ENCODE peak calls at places on chromosomes 6 and 20, in five cellular contexts. R is fibroblast of mammary gland, I is heart right ventricle, P is transverse colon, Z is BE2C. L is an unnamed sample.

GRCh38 chr6:43076093-43076927 is at the start of gene PTK7:
- DNase-seq in I (no peak), Z (peak), P (no peak), R (peak), L (peak)

GRCh38 chr6:52590634-52590985 is 13.8 kb upstream of the TRAM2 start:
- DNase-seq in I (no peak), P (no peak), R (peak), Z (no peak), L (no peak)

GRCh38 chr20:2759143-2759542 is 41.3 kb downstream of the CPXM1 start:
- DNase-seq in I (no peak), R (no peak), Z (no peak), P (no peak), L (no peak)

GRCh38 chr6:14089224-14089623 is 28.3 kb upstream of the CD83 start:
- DNase-seq in R (no peak), Z (no peak), P (no peak), I (no peak), L (no peak)

GRCh38 chr6:167287513-167288048 is 3.5 kb upstream of the UNC93A start:
- DNase-seq in P (no peak), Z (no peak), I (no peak), R (no peak), L (no peak)

GRCh38 chr6:138815797-138816528 is 20.1 kb downstream of the ECT2L start:
- DNase-seq in I (no peak), R (peak), Z (no peak), P (no peak), L (peak)

GRCh38 chr6:10610289-10610688 is 84.1 kb downstream of the C6orf52 start:
- DNase-seq in P (peak), Z (no peak), R (peak), I (peak), L (no peak)

GRCh38 chr20:51500936-51501335 is 41.6 kb downstream of the NFATC2 start:
- DNase-seq in P (no peak), I (no peak), Z (no peak), R (no peak), L (no peak)

GRCh38 chr6:79713701-79714322 is 82.7 kb downstream of the SH3BGRL2 start:
- DNase-seq in P (peak), I (no peak), Z (peak), R (peak), L (peak)

GRCh38 chr20:46551508-46552280 is 1.2 kb upstream of the OCSTAMP start:
- DNase-seq in P (no peak), I (no peak), Z (no peak), R (no peak), L (no peak)

GRCh38 chr6:11766589-11767450 is 11.8 kb downstream of the ADTRP start:
- DNase-seq in R (peak), I (no peak), P (no peak), Z (no peak), L (peak)

GRCh38 chr6:90429713-90430112 is 133.1 kb upstream of the BACH2 start:
- DNase-seq in P (no peak), R (peak), I (no peak), Z (no peak), L (no peak)

GRCh38 chr6:35776364-35777215 is at the start of gene CLPSL2:
- DNase-seq in R (no peak), I (no peak), P (no peak), Z (peak), L (peak)

GRCh38 chr6:34056301-34056700 is 89.6 kb downstream of the GRM4 start:
- DNase-seq in Z (peak), I (peak), P (peak), R (peak), L (no peak)

GRCh38 chr6:133701633-133702331 is 187.1 kb upstream of the TCF21 start:
- DNase-seq in R (peak), P (no peak), I (peak), Z (peak), L (peak)

GRCh38 chr6:6366778-6367177 is 46.3 kb upstream of the F13A1 start:
- DNase-seq in P (no peak), R (no peak), Z (no peak), I (no peak), L (no peak)

GRCh38 chr6:56764081-56764566 is 121.4 kb upstream of the DST start:
- DNase-seq in P (no peak), I (no peak), R (peak), Z (peak), L (peak)

GRCh38 chr20:4225778-4226177 is 210.4 kb upstream of the RNF24 start:
- DNase-seq in R (peak), I (no peak), Z (no peak), P (no peak), L (peak)

GRCh38 chr6:38671885-38672467 is 31.0 kb downstream of the GLO1 start:
- DNase-seq in P (peak), R (peak), I (no peak), Z (peak), L (peak)

GRCh38 chr6:83685481-83685880 is 23.4 kb downstream of the SNAP91 start:
- DNase-seq in I (no peak), Z (no peak), P (no peak), R (no peak), L (no peak)

GRCh38 chr6:147150303-147150702 is 53.9 kb upstream of the STXBP5 start:
- DNase-seq in P (no peak), R (no peak), I (no peak), Z (no peak), L (peak)

GRCh38 chr6:69835414-69836179 is 30.8 kb upstream of the COL19A1 start:
- DNase-seq in I (no peak), R (peak), P (no peak), Z (peak), L (peak)

GRCh38 chr6:110476046-110476849 is at the start of gene SLC22A16:
- DNase-seq in R (no peak), Z (no peak), P (no peak), I (peak), L (no peak)

GRCh38 chr6:170135461-170135820 is 155.4 kb downstream of the DLL1 start:
- DNase-seq in Z (no peak), I (no peak), P (no peak), R (no peak), L (no peak)

GRCh38 chr6:25042599-25042936 is 106.8 kb upstream of the RIPOR2 start:
- DNase-seq in Z (no peak), I (no peak), P (no peak), R (no peak), L (no peak)
- TF ChIP-seq CTCF in Z (no peak), I (no peak), P (no peak), R (no peak), L (no peak)

GRCh38 chr6:158977373-158977772 is 22.6 kb downstream of the RSPH3 start:
- DNase-seq in I (no peak), R (no peak), P (no peak), Z (no peak), L (no peak)
- TF ChIP-seq CTCF in I (no peak), R (no peak), P (no peak), Z (no peak), L (no peak)

GRCh38 chr6:29753309-29753644 is 30.0 kb downstream of the HLA-F start:
- DNase-seq in Z (no peak), R (no peak), I (no peak), P (no peak), L (no peak)
- TF ChIP-seq CTCF in Z (no peak), R (no peak), I (no peak), P (no peak), L (no peak)

DNA sequence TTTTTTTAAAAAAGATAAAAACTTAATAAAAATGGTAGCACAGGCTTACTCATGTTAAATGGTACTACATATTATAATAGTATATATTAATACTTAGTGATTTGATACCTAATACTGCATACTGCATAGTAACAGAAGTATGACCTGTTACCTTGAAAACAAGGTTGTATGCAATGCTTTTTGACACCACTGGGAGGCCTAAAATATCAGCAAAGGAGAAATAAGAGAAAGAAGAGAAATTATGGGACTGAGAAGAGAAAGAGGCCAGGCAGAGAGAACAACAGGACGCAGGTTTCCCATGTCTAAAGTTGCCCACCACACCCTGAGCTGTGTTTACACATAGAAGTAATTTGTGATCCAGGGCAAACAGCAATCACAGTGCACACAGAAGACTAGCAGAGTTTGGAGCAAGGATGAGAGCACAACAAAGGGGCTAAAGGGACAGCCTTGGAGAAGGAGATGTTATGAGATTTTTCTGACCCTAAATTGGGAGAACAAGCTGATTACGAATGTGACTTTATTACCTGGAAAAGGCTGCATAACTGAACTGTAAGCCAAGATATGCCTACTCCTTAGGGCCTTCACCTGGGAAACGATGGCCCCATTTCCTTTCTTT is 73.2 kb downstream of the ROS1 start:
- DNase-seq in I (no peak), Z (no peak), P (no peak), R (peak), L (peak)
- TF ChIP-seq CTCF in I (peak), Z (peak), P (peak), R (peak), L (peak)

GRCh38 chr20:33716498-33716897 is 3.6 kb downstream of the PXMP4 start:
- DNase-seq in I (no peak), R (no peak), P (no peak), Z (no peak), L (no peak)
- TF ChIP-seq CTCF in I (no peak), R (no peak), P (no peak), Z (no peak), L (no peak)

GRCh38 chr6:158629376-158630221 is 14.9 kb downstream of the DYNLT1 start:
- DNase-seq in R (no peak), P (no peak), Z (no peak), I (no peak), L (no peak)
- TF ChIP-seq CTCF in R (peak), P (no peak), Z (peak), I (no peak), L (peak)

GRCh38 chr20:36792422-36792821 is 18.9 kb upstream of the DSN1 start:
- DNase-seq in I (no peak), R (peak), Z (peak), P (no peak), L (peak)
- TF ChIP-seq CTCF in I (peak), R (peak), Z (peak), P (peak), L (peak)

DNA sequence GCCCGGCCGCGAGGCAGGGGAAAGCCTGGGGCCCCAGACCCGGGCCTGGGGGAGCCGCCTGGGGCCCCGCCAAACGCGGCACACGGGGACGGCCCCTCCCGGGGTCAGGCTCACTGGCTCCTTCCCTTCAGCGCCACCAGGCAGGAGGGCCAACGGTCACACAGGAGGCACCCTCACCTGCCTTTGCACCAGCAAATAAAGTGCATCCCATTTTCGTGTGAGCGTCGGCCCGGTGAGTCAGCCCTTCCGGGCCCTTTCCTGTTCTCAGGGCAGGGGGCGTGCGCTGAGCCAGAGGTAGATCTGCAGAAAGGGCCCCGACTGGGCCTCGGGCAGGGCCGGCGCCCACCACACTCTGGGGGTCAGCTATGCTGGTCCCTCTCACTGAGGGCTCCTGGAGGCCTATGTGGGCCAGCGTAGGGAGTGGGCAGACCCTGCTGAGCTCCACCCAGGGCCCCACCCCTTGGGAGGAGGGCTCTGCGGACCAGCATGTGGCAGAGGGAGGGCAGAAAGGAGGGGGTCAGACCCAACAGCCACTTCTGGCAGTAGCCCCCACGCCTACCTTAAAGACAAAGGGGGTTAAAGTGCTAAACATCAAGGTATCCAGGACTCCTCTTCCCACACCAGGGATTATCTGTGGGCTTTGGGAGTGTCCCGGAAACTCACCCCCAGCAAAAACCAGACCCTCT is 931 bp upstream of the UCKL1 start:
- DNase-seq in P (peak), I (peak), R (peak), Z (peak), L (peak)
- TF ChIP-seq CTCF in P (no peak), I (no peak), R (no peak), Z (no peak), L (peak)

GRCh38 chr6:123380257-123380656 is 256.5 kb downstream of the TRDN start:
- DNase-seq in P (no peak), R (peak), Z (no peak), I (no peak), L (peak)
- TF ChIP-seq CTCF in P (no peak), R (peak), Z (no peak), I (peak), L (peak)

DNA sequence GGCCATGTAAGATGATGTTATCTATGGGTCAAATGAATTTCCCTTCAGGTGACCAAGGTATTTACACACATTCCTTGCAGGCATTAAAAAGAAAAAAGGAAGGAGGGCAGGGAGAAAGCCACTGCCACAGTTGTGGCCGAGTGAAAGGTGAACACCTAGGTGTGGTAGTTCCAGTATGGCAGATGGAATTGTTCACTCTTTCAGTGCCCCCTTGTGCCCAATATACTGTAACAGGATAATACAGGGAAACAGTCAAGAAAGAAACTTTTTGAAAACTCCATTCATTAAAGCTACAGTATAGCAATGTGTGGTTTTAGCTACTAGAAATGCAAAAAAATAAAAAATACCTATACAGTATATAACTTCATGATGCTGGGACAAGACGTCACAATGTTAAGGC is 52.1 kb downstream of the BMP2 start:
- DNase-seq in R (no peak), Z (no peak), I (no peak), P (peak), L (peak)
- TF ChIP-seq CTCF in R (no peak), Z (no peak), I (no peak), P (peak), L (peak)